ENCODE peak calls at places on chromosomes 4 and X, in eight cellular contexts. M is HuH-7.5; Q is lower leg skin; K is activated CD4-positive, alpha-beta T cell treated with anti-CD3 and anti-CD28 coated beads, Interleukin-2, amount 10 ng/mL, durations not matched to agents 7 days and 5 days; N is stimulated activated CD4-positive, alpha-beta T cell treated with anti-CD3 and anti-CD28 coated beads, Interleukin-15, amount 100 ng/mL, for 1 hour; C is G401; V is right atrium auricular region; W is CD8-positive, alpha-beta memory T cell. J is an unnamed sample.

GRCh38 chr4:156816356-156816755 is 155.2 kb downstream of the PDGFC start:
- DNase-seq in M (no peak), Q (no peak), K (no peak), N (no peak), C (no peak), V (no peak), W (no peak), J (no peak)

GRCh38 chr4:127967141-127967775 is 2.1 kb downstream of the ABHD18 start:
- DNase-seq in M (no peak), Q (no peak), K (no peak), N (no peak), C (no peak), V (no peak), W (no peak), J (peak; percentile 41)

GRCh38 chr4:39568805-39569204 is 41.6 kb upstream of the UGDH start:
- DNase-seq in M (no peak), Q (no peak), K (no peak), N (no peak), C (no peak), V (no peak), W (no peak), J (no peak)

GRCh38 chr4:38787693-38788092 is 4.9 kb upstream of the TLR10 start:
- DNase-seq in M (peak; percentile 19), Q (no peak), K (no peak), N (no peak), C (no peak), V (no peak), W (no peak), J (no peak)

GRCh38 chr4:1294891-1295290 is 5.2 kb downstream of the MAEA start:
- DNase-seq in M (no peak), Q (peak; percentile 84), K (no peak), N (no peak), C (no peak), V (no peak), W (no peak), J (no peak)

GRCh38 chr4:8615921-8616787 is 23.6 kb downstream of the CPZ start:
- DNase-seq in M (no peak), Q (no peak), K (no peak), N (no peak), C (no peak), V (no peak), W (no peak), J (no peak)

GRCh38 chr4:75207902-75208301 is 275.0 kb downstream of the PARM1 start:
- DNase-seq in M (no peak), Q (no peak), K (no peak), N (no peak), C (no peak), V (no peak), W (no peak), J (no peak)

GRCh38 chr4:141375855-141376254 is 155.2 kb downstream of the ZNF330 start:
- DNase-seq in M (no peak), Q (no peak), K (no peak), N (no peak), C (no peak), V (no peak), W (no peak), J (no peak)

GRCh38 chrX:69546417-69546816 is 42.3 kb downstream of the NALF2 start:
- DNase-seq in M (no peak), Q (no peak), K (no peak), N (no peak), C (no peak), V (no peak), W (no peak), J (no peak)

GRCh38 chr4:1727117-1728031 is 6.1 kb downstream of the TACC3 start:
- DNase-seq in M (no peak), Q (peak; percentile 93), K (no peak), N (no peak), C (no peak), V (peak; percentile 82), W (no peak), J (no peak)

GRCh38 chrX:86237482-86237881 is 89.2 kb downstream of the DACH2 start:
- DNase-seq in M (no peak), Q (no peak), K (no peak), N (no peak), C (no peak), V (no peak), W (no peak), J (no peak)